ENCODE peak calls at places on chromosomes 1 and 21, in nine cellular contexts. J is stimulated activated CD8-positive, alpha-beta memory T cell treated with anti-CD3 and anti-CD28 coated beads, Interleukin-15, amount 100 ng/mL, for 4 hours; V is stimulated activated CD4-positive, alpha-beta T cell treated with anti-CD3 and anti-CD28 coated beads, Interleukin-1b, Interleukin-23, amount 100 ng/mL, for 4 hours; W is stimulated activated effector memory CD8-positive, alpha-beta T cell treated with anti-CD3 and anti-CD28 coated beads, Interleukin-12 subunit alpha, Interleukin-12 subunit beta, amount 100 ng/mL, for 72 hours; B is cerebellum; N is activated T-cell treated with anti-CD3 and anti-CD28 coated beads for 4 hours; A is left cardiac atrium; S is non-pigmented ciliary epithelial cell; D is HS-27A. F is an unnamed sample.
A peak's percentile ranks its signal among the peaks of the same experiment; 100 is the strongest.

GRCh38 chr21:21547368-21547953 is 549.3 kb downstream of the NCAM2 start:
- DNase-seq in J (no peak), V (no peak), W (no peak), B (no peak), N (no peak), A (no peak), S (no peak), D (no peak), F (no peak)

GRCh38 chr1:207971511-207972224 is 60.7 kb upstream of the CD34 start:
- DNase-seq in J (no peak), V (no peak), W (no peak), B (no peak), N (no peak), A (no peak), S (no peak), D (no peak), F (no peak)

GRCh38 chr1:100708476-100709062 is 11.0 kb upstream of the VCAM1 start:
- DNase-seq in J (no peak), V (no peak), W (no peak), B (no peak), N (no peak), A (no peak), S (no peak), D (no peak), F (no peak)

GRCh38 chr1:43366601-43367025 is 1.2 kb downstream of the ELOVL1 start:
- DNase-seq in J (no peak), V (no peak), W (no peak), B (no peak), N (no peak), A (no peak), S (no peak), D (no peak), F (no peak)

GRCh38 chr1:219657186-219657585 is 44.3 kb upstream of the ZC3H11B start:
- DNase-seq in J (no peak), V (no peak), W (no peak), B (no peak), N (no peak), A (no peak), S (no peak), D (no peak), F (no peak)

GRCh38 chr1:61459345-61459744 is 265.6 kb downstream of the TM2D1 start:
- DNase-seq in J (no peak), V (no peak), W (no peak), B (no peak), N (no peak), A (no peak), S (no peak), D (no peak), F (no peak)

GRCh38 chr21:33362044-33362555 is 37.3 kb downstream of the IFNAR1 start:
- DNase-seq in J (no peak), V (no peak), W (no peak), B (no peak), N (peak; percentile 38), A (no peak), S (no peak), D (no peak), F (no peak)

GRCh38 chr1:53572061-53572801 is 113.0 kb downstream of the DMRTB1 start:
- DNase-seq in J (no peak), V (no peak), W (no peak), B (peak; percentile 56), N (no peak), A (no peak), S (peak; percentile 55), D (peak; percentile 50), F (peak; percentile 45)

GRCh38 chr1:225449261-225449660 is 21.4 kb upstream of the LBR start:
- DNase-seq in J (no peak), V (no peak), W (no peak), B (no peak), N (no peak), A (no peak), S (no peak), D (no peak), F (peak; percentile 65)

GRCh38 chr1:244801246-244801645 is 34.2 kb upstream of the COX20 start:
- DNase-seq in J (peak; percentile 2), V (peak; percentile 22), W (peak; percentile 11), B (peak; percentile 57), N (peak; percentile 36), A (peak; percentile 40), S (no peak), D (no peak), F (no peak)

GRCh38 chr1:25543425-25544242 is at the start of gene LDLRAP1:
- DNase-seq in J (peak; percentile 38), V (peak; percentile 63), W (peak; percentile 76), B (peak; percentile 94), N (peak; percentile 44), A (peak; percentile 81), S (no peak), D (peak; percentile 36), F (no peak)

GRCh38 chr1:228228601-228229074 is 20.8 kb downstream of the OBSCN start:
- DNase-seq in J (no peak), V (no peak), W (no peak), B (no peak), N (no peak), A (no peak), S (peak; percentile 83), D (no peak), F (peak; percentile 73)

GRCh38 chr1:235442788-235443429 is 61.3 kb downstream of the B3GALNT2 start:
- DNase-seq in J (no peak), V (no peak), W (no peak), B (no peak), N (no peak), A (no peak), S (peak; percentile 62), D (no peak), F (peak; percentile 50)

GRCh38 chr1:22045604-22046228 is 6.8 kb upstream of the CDC42 start:
- DNase-seq in J (no peak), V (no peak), W (no peak), B (no peak), N (no peak), A (no peak), S (no peak), D (no peak), F (no peak)

GRCh38 chr1:21673277-21673780 is 4.2 kb upstream of the RAP1GAP start:
- DNase-seq in J (no peak), V (no peak), W (no peak), B (peak; percentile 65), N (no peak), A (peak; percentile 81), S (no peak), D (no peak), F (no peak)

GRCh38 chr1:248892590-248892989 is 13.4 kb upstream of the PGBD2 start:
- DNase-seq in J (no peak), V (no peak), W (no peak), B (no peak), N (no peak), A (no peak), S (no peak), D (no peak), F (no peak)

GRCh38 chr1:12339410-12339809 is 109.6 kb downstream of the VPS13D start:
- DNase-seq in J (no peak), V (no peak), W (no peak), B (no peak), N (no peak), A (no peak), S (no peak), D (no peak), F (no peak)

GRCh38 chr1:8649027-8649426 is 168.4 kb downstream of the RERE start:
- DNase-seq in J (no peak), V (no peak), W (no peak), B (no peak), N (no peak), A (no peak), S (no peak), D (no peak), F (no peak)

GRCh38 chr1:48979940-48980339 is 203.2 kb upstream of the BEND5 start:
- DNase-seq in J (no peak), V (no peak), W (no peak), B (no peak), N (no peak), A (no peak), S (no peak), D (no peak), F (no peak)

GRCh38 chr1:15064217-15064929 is 89.2 kb upstream of the TMEM51 start:
- DNase-seq in J (no peak), V (no peak), W (no peak), B (no peak), N (no peak), A (no peak), S (no peak), D (no peak), F (no peak)

GRCh38 chr1:185315364-185316108 is 1.5 kb downstream of the IVNS1ABP start:
- DNase-seq in J (no peak), V (no peak), W (no peak), B (peak; percentile 4), N (no peak), A (no peak), S (no peak), D (no peak), F (no peak)